ENCODE peak calls at places on chromosomes 16 and 17, in four cellular contexts. T is AG10803, F is progenitor cell of endocrine pancreas, S is bronchial epithelial cell. G is an unnamed sample.

GRCh38 chr16:4327782-4328579 is 12.1 kb downstream of the GLIS2 start:
- DNase-seq in S (peak), T (peak), F (peak), G (peak)

GRCh38 chr16:65641049-65641448 is 519.2 kb upstream of the CDH11 start:
- DNase-seq in S (no peak), F (no peak), T (no peak), G (no peak)

GRCh38 chr17:42512733-42513251 is 23.2 kb upstream of the NAGLU start:
- DNase-seq in F (no peak), S (no peak), T (no peak), G (no peak)

GRCh38 chr17:39002991-39003715 is 36.0 kb upstream of the FBXO47 start:
- DNase-seq in F (no peak), S (no peak), T (peak), G (no peak)

GRCh38 chr16:54086791-54087190 is 199.8 kb downstream of the IRX3 start:
- DNase-seq in S (no peak), F (no peak), T (no peak), G (no peak)

GRCh38 chr16:2278272-2278608 is 10.3 kb upstream of the RNPS1 start:
- DNase-seq in S (no peak), F (no peak), T (no peak), G (no peak)

GRCh38 chr17:42819939-42820535 is 4.0 kb downstream of the BECN1 start:
- DNase-seq in T (peak), F (peak), S (peak), G (peak)

GRCh38 chr17:17843096-17843495 is 6.3 kb upstream of the SREBF1 start:
- DNase-seq in S (peak), F (no peak), T (no peak), G (peak)

GRCh38 chr17:58337600-58338453 is 9.2 kb upstream of the TSPOAP1 start:
- DNase-seq in S (peak), F (no peak), T (peak), G (no peak)

GRCh38 chr16:86986136-86986535 is 331.1 kb downstream of the C16orf95 start:
- DNase-seq in F (no peak), T (no peak), S (no peak), G (no peak)

GRCh38 chr16:31224092-31224955 is 7.4 kb upstream of the PYDC1 start:
- DNase-seq in F (no peak), S (no peak), T (no peak), G (no peak)

GRCh38 chr17:17379197-17379991 is 76.2 kb downstream of the NT5M start:
- DNase-seq in S (no peak), T (peak), F (no peak), G (no peak)

GRCh38 chr17:78717431-78717980 is 64.6 kb downstream of the CYTH1 start:
- DNase-seq in F (no peak), S (no peak), T (peak), G (no peak)

GRCh38 chr17:16931318-16932060 is 40.4 kb downstream of the TNFRSF13B start:
- DNase-seq in S (no peak), F (no peak), T (no peak), G (no peak)

GRCh38 chr16:50535506-50536257 is 12.5 kb upstream of the NKD1 start:
- DNase-seq in S (no peak), F (no peak), T (no peak), G (no peak)

GRCh38 chr16:50603206-50604064 is 55.2 kb downstream of the NKD1 start:
- DNase-seq in S (no peak), T (peak), F (no peak), G (peak)

GRCh38 chr17:16417896-16418683 is 2.7 kb downstream of the TRPV2 start:
- DNase-seq in F (no peak), S (no peak), T (peak), G (no peak)

GRCh38 chr17:50274142-50274944 is at the start of gene TMEM92:
- DNase-seq in T (no peak), S (peak), F (peak), G (peak)

GRCh38 chr16:85899444-85899843 is 482 bp downstream of the IRF8 start:
- DNase-seq in F (no peak), S (no peak), T (no peak), G (no peak)

GRCh38 chr17:66364508-66365203 is 62.2 kb downstream of the PRKCA start:
- DNase-seq in S (no peak), F (no peak), T (no peak), G (no peak)

GRCh38 chr17:3865166-3865565 is 19.1 kb upstream of the NCBP3 start:
- DNase-seq in T (no peak), F (no peak), S (peak), G (no peak)

GRCh38 chr17:51144266-51145022 is 8.9 kb upstream of the NME1 start:
- DNase-seq in F (no peak), T (no peak), S (no peak), G (no peak)

GRCh38 chr17:74199306-74200092 is 4.0 kb upstream of the RPL38 start:
- DNase-seq in F (peak), S (peak), T (no peak), G (peak)

GRCh38 chr17:48546187-48546923 is 1.4 kb upstream of the HOXB2 start:
- DNase-seq in F (no peak), S (no peak), T (peak), G (no peak)

GRCh38 chr16:55212791-55213190 is 111.2 kb upstream of the IRX6 start:
- DNase-seq in S (no peak), T (no peak), F (no peak), G (no peak)

GRCh38 chr16:17829826-17830225 is 359.1 kb upstream of the XYLT1 start:
- DNase-seq in T (peak), F (no peak), S (no peak), G (no peak)

GRCh38 chr16:17830651-17831050 is 359.9 kb upstream of the XYLT1 start:
- DNase-seq in F (no peak), T (peak), S (no peak), G (no peak)

GRCh38 chr16:17832738-17833137 is 362.0 kb upstream of the XYLT1 start:
- DNase-seq in T (no peak), S (peak), F (no peak), G (no peak)

GRCh38 chr16:17828012-17828411 is 357.3 kb upstream of the XYLT1 start:
- DNase-seq in S (no peak), T (peak), F (no peak), G (no peak)

DNA sequence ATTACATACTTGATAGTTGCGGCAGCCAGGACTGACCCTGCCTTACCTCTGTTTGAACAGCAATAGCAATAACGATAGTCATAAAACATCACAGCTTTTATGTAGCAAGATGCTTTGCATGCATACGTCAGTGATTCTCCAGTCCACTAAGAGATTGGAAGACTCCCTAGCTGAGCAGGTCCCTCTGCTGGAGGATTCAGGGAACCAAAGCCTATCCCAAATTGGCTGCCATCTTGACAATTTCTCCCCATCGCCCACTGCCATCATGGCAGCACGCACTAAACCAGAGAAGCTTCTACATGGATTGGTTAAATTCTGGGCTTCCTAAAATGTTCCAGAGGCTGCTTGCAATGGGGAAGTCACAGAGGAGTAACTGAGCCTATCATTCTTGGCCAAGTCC is 360.6 kb upstream of the XYLT1 start:
- DNase-seq in T (peak), S (no peak), F (no peak), G (no peak)
- TF ChIP-seq CTCF in T (peak), S (no peak), F (peak), G (no peak)

GRCh38 chr16:67180166-67180565 is 3.6 kb downstream of the MATCAP1 start:
- DNase-seq in T (no peak), S (no peak), F (no peak), G (no peak)

GRCh38 chr16:67182288-67182687 is 1.5 kb downstream of the MATCAP1 start:
- DNase-seq in T (no peak), S (no peak), F (no peak), G (no peak)

GRCh38 chr16:67181346-67181745 is 2.4 kb downstream of the MATCAP1 start:
- DNase-seq in T (peak), F (no peak), S (peak), G (peak)

GRCh38 chr16:67177743-67178699 is 5.7 kb downstream of the MATCAP1 start:
- DNase-seq in F (peak), T (peak), S (peak), G (peak)

DNA sequence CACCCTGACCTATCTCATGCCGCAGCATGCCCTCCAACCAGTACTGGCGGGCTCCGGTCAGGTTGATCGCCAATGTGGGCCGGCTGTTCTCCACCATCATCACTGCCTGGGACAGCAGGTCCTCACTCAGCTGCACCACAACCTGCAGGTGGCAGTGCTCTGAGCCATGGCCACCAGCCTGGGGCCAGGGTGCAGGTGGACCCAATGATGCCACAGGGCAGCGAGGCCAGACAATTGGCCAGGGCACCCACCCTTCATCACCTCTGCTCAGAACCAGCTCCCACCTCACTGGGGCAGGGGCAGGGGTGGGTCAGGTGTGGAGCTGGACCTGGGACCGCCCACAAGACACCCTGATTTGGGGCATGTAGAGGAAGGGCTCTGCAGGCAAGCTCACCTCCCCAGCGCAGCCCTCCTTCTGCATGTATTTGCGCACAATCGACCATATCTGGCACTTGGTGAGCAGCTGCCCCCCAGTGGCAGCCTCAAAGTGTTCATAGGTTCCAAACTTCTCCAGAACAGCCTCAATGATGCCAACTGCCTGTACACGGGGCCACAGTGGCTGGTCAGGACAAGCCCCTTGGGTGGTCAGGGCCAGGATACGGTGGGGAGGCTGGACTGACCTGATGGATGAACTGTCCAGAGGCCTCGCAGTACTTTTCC is 4.2 kb downstream of the MATCAP1 start:
- DNase-seq in F (no peak), S (peak), T (no peak), G (no peak)
- TF ChIP-seq CTCF in F (no peak), S (peak), T (peak), G (peak)

DNA sequence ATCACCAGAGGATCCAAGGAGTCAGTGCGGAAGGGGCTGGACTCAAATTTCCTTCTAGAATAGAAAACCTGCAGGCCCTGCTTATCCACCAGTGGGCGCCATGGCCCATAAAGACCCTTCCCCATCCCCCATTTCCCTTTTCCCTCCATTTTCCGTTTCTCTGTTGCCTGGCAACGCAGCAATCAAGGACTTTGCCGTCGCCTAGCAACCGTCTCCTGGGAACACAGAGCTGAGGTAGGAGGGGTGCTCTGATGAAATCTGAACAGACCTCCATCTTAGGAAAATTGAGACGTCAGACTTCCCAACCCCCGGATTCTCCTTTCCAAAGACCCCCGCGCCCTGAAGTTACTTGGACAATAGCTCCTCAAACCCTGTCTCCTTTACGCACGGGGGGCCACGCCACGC is 5.7 kb downstream of the DLG4 start:
- DNase-seq in S (peak), T (peak), F (peak), G (peak)
- TF ChIP-seq CTCF in S (peak), T (peak), F (peak), G (peak)

DNA sequence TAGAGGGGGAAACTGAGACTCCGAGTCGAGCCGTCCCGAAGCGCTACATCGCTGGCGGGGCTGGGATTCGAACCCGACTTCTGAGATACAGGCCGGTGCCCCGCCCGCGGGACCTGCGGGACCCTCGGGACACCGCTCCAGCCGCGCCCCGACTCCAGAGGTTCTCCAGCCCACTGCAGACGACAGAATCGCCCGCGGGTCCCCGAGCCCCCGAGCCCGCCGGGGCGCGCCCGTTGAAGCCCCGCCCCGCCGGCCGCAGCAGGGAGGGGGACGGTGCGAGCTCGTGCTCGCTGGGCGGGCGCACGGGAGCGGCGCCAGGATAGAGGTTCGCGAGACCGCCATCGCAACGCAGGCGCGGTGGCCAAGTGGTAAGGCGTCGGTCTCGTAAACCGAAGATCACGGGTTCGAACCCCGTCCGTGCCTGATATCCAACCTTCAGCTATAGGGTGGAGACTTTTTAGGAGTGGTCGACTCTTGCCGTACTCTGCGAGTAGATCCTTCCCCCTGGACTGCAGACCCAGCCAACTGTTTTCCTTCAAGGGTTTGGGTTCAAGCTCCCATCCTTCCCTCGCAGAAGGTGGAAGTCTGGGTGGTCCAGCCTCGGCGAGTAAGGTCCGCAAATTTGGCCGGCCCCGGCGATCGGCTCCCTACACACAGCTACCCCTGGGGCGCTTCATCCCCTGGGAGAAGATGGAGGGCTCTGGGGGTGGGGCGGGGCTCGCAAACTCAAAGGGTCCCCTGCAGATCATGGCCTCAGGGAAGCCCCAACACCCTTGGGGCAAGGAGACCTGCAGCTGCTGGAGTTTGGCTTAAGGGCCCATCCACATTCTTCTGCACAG is 214.6 kb downstream of the MRTFB start:
- DNase-seq in F (peak), T (peak), S (peak), G (peak)
- TF ChIP-seq CTCF in F (no peak), T (no peak), S (no peak), G (no peak)

GRCh38 chr16:68377667-68378420 is 67.0 kb downstream of the PRMT7 start:
- DNase-seq in S (peak), T (no peak), F (no peak), G (peak)
- TF ChIP-seq CTCF in S (no peak), T (no peak), F (no peak), G (no peak)

DNA sequence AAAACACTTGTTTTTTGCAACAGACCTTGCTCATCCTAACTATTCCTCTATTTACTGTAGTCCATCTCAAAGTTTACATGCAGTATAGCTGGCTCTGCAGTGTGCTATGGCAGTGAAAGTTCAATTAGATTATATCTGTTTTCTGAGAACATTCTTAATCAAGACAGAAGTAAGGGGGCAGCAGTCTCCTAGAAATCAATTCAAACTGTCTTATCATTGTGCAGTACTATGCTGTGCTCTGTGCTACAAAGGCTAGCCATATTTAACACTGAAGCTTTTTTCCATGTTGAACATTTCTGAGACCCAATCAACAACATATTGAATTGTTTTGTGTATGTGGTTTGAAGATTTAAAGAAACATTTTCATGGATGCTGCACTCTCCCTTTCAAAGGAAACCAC is 11.4 kb downstream of the NETO2 start:
- DNase-seq in F (no peak), S (no peak), T (no peak), G (no peak)
- TF ChIP-seq CTCF in F (no peak), S (no peak), T (no peak), G (no peak)

DNA sequence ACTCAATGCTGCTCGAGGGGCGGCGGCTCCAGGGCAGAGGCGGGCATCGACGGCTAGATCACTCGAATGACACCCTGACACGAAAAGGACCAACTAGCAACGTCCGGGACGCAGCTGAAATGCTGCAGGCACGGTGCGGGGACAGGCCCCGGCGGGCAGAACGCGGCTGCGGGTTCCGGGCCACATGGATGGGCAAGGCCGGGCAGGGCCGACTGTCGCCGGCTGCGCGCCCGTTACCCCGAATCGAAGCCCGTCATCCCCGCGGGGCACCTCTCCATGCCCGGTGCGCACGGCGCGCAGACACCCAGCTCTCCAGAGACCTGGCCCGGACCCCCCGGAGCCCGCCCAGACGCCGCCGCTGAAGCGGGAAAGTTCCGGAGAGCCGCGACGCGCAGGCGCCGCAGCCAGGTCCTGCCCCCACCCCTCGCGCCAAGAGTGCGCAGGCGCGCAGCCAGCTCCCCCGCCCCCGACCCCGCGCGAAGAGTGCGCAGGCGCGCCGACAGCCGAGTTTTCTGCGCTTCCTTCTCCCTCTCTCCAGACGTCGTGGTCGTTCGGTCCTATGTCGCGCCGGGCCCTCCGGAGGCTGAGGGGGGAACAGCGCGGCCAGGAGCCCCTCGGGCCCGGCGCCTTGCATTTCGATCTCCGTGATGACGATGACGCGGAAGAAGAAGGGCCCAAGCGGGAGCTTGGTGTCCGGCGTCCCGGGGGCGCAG is at the start of gene TCF25:
- DNase-seq in S (peak), T (peak), F (peak), G (peak)
- TF ChIP-seq CTCF in S (no peak), T (no peak), F (peak), G (no peak)

G was measured in epithelial cell of esophagus.